ENCODE peak calls at places on chromosome 4, in six cellular contexts. O is substantia nigra; K is activated naive CD4-positive, alpha-beta T cell treated with Interleukin-2 at 50 U/mL for 16 hours; T is cerebellar cortex; J is activated CD8-positive, alpha-beta memory T cell treated with anti-CD3 and anti-CD28 coated beads for 48 hours; P is GM03348. V is an unnamed sample.

GRCh38 chr4:8282134-8282641 is 12.6 kb downstream of the HTRA3 start:
- DNase-seq in O (no peak), K (no peak), T (no peak), J (no peak), P (no peak), V (no peak)

GRCh38 chr4:89469930-89470375 is 162.4 kb upstream of the GPRIN3 start:
- DNase-seq in O (no peak), K (peak; percentile 7), T (no peak), J (no peak), P (peak; percentile 53), V (no peak)

GRCh38 chr4:98642991-98643426 is 15.4 kb downstream of the TSPAN5 start:
- DNase-seq in O (no peak), K (no peak), T (no peak), J (no peak), P (no peak), V (no peak)

GRCh38 chr4:42282081-42282901 is 115.0 kb upstream of the SHISA3 start:
- DNase-seq in O (peak; percentile 27), K (no peak), T (peak; percentile 82), J (peak; percentile 10), P (peak; percentile 77), V (peak; percentile 9)

GRCh38 chr4:123248260-123248659 is 148.3 kb upstream of the SPRY1 start:
- DNase-seq in O (no peak), K (no peak), T (no peak), J (no peak), P (peak; percentile 29), V (no peak)

GRCh38 chr4:142719854-142720541 is 126.1 kb downstream of the INPP4B start:
- DNase-seq in O (no peak), K (no peak), T (no peak), J (no peak), P (peak; percentile 50), V (no peak)

GRCh38 chr4:106971586-106971985 is 64.5 kb downstream of the DKK2 start:
- DNase-seq in O (no peak), K (no peak), T (no peak), J (no peak), P (no peak), V (no peak)

GRCh38 chr4:153260152-153260551 is 55.9 kb downstream of the TRIM2 start:
- DNase-seq in O (no peak), K (no peak), T (peak; percentile 39), J (no peak), P (peak; percentile 27), V (no peak)

GRCh38 chr4:153651041-153651960 is 32.8 kb upstream of the TLR2 start:
- DNase-seq in O (no peak), K (peak; percentile 56), T (peak; percentile 17), J (no peak), P (no peak), V (peak; percentile 51)

GRCh38 chr4:112325522-112325921 is 28.4 kb downstream of the ALPK1 start:
- DNase-seq in O (no peak), K (no peak), T (peak; percentile 21), J (no peak), P (no peak), V (no peak)

GRCh38 chr4:85448880-85449763 is 25.8 kb upstream of the ARHGAP24 start:
- DNase-seq in O (no peak), K (no peak), T (no peak), J (no peak), P (no peak), V (no peak)

GRCh38 chr4:25702848-25703247 is 47.2 kb downstream of the SLC34A2 start:
- DNase-seq in O (no peak), K (no peak), T (peak; percentile 92), J (no peak), P (peak; percentile 76), V (no peak)